ENCODE peak calls at places on chromosomes 3 and 15, in nine cellular contexts. Y, C, T, D, L, B, G, W and N are unnamed samples.

GRCh38 chr3:165446555-165446954 is 250.4 kb upstream of the SLITRK3 start:
- DNase-seq in G (no peak), C (no peak), T (no peak), Y (no peak), L (no peak), W (no peak), D (no peak), B (no peak), N (no peak)

GRCh38 chr3:171309906-171310359 is 150.3 kb downstream of the TNIK start:
- DNase-seq in C (no peak), W (no peak), L (no peak), B (peak), D (peak), T (peak), Y (no peak), G (no peak), N (peak)

GRCh38 chr3:190424478-190425439 is 24.9 kb downstream of the TMEM207 start:
- DNase-seq in W (no peak), Y (peak), C (peak), D (peak), L (no peak), T (peak), G (peak), B (peak), N (peak)

GRCh38 chr3:108511490-108511889 is 1.1 kb upstream of the MYH15 start:
- DNase-seq in G (no peak), B (no peak), W (no peak), C (no peak), D (no peak), T (no peak), L (no peak), Y (no peak), N (no peak)

GRCh38 chr15:82093325-82093724 is 47.5 kb upstream of the MEX3B start:
- DNase-seq in Y (no peak), T (no peak), G (no peak), D (no peak), B (no peak), W (no peak), L (no peak), C (no peak), N (no peak)

GRCh38 chr15:89898628-89899302 is 5.0 kb upstream of the AP3S2 start:
- DNase-seq in B (peak), L (no peak), G (no peak), T (no peak), D (peak), Y (peak), C (peak), W (no peak), N (peak)

GRCh38 chr15:40308844-40309189 is 1.1 kb upstream of the PLCB2 start:
- DNase-seq in L (no peak), Y (no peak), C (peak), G (peak), B (no peak), W (peak), D (no peak), T (no peak), N (no peak)

GRCh38 chr15:92623435-92623834 is 32.1 kb downstream of the FAM174B start:
- DNase-seq in C (no peak), L (no peak), G (no peak), Y (no peak), B (no peak), W (peak), D (no peak), T (no peak), N (peak)

GRCh38 chr15:94206463-94207167 is 24.7 kb upstream of the MCTP2 start:
- DNase-seq in B (no peak), C (no peak), L (no peak), W (no peak), Y (no peak), T (peak), D (no peak), G (no peak), N (peak)

GRCh38 chr3:150635526-150635925 is 32.4 kb downstream of the SELENOT start:
- DNase-seq in L (no peak), B (no peak), D (no peak), Y (no peak), W (no peak), G (no peak), T (no peak), C (peak), N (no peak)

GRCh38 chr3:168121175-168121853 is 25.6 kb upstream of the GOLIM4 start:
- DNase-seq in B (peak), Y (no peak), G (no peak), D (no peak), W (peak), L (no peak), C (no peak), T (no peak), N (no peak)

GRCh38 chr15:38555686-38556334 is 8.8 kb downstream of the RASGRP1 start:
- DNase-seq in G (no peak), W (no peak), Y (no peak), B (no peak), L (no peak), D (peak), T (peak), C (no peak), N (no peak)

GRCh38 chr3:184907941-184908649 is 96.1 kb downstream of the VPS8 start:
- DNase-seq in Y (peak), T (no peak), D (no peak), B (peak), G (no peak), L (peak), C (peak), W (no peak), N (no peak)

GRCh38 chr15:101122266-101122665 is 129.6 kb downstream of the CHSY1 start:
- DNase-seq in Y (no peak), T (no peak), B (no peak), L (no peak), D (no peak), C (no peak), G (no peak), W (no peak), N (no peak)

GRCh38 chr15:70016511-70016994 is 81.2 kb downstream of the TLE3 start:
- DNase-seq in B (no peak), T (no peak), G (no peak), C (no peak), Y (no peak), D (no peak), W (no peak), L (no peak), N (no peak)

GRCh38 chr3:27138005-27138404 is 231.2 kb downstream of the NEK10 start:
- DNase-seq in G (no peak), T (no peak), Y (peak), W (peak), D (no peak), C (peak), B (no peak), L (no peak), N (no peak)

GRCh38 chr3:15102256-15102655 is 3.3 kb upstream of the RBSN start:
- DNase-seq in G (peak), B (no peak), L (peak), T (no peak), Y (no peak), D (no peak), C (no peak), W (peak), N (peak)

GRCh38 chr3:13708301-13708700 is 159.4 kb downstream of the FBLN2 start:
- DNase-seq in Y (peak), T (no peak), L (peak), C (no peak), B (no peak), D (no peak), W (peak), G (peak), N (no peak)

DNA sequence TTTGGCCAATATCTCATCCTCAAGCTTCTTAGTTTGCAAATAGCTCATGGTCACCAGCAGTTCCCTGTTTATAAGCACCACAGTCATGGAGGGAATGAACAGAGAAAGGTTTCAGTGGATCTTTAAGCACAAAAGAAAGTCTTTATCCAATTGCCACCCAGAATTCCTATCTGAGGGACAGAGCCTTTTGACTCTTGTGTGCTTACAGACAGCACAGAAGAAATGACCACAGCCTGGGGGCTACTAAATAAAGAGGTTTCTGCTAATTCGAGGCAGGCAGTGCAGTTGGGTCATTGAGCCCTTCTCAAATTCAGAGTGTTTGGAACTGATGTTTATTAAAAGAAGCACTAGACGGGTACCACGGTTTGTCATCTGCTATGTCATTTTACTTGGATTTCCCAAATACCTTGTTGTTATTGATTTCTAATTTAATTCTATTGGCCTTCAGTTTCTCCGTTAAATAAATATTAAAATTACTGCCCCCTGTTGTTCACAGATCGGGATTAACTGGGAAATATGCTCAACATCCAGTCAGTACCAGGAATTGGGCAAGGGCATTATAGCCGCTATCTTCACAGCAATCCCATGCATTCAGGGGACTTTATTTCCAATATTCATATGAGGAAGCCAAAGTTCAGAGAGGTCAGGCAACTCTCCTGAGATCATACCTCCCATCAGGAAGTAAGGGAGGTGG is 3.6 kb downstream of the PRICKLE2 start:
- DNase-seq in G (no peak), D (no peak), L (no peak), B (no peak), C (no peak), T (no peak), W (no peak), Y (no peak), N (no peak)
- TF ChIP-seq CTCF in G (no peak), D (no peak), L (no peak), B (no peak), C (peak), T (peak), W (no peak), Y (no peak), N (no peak)

DNA sequence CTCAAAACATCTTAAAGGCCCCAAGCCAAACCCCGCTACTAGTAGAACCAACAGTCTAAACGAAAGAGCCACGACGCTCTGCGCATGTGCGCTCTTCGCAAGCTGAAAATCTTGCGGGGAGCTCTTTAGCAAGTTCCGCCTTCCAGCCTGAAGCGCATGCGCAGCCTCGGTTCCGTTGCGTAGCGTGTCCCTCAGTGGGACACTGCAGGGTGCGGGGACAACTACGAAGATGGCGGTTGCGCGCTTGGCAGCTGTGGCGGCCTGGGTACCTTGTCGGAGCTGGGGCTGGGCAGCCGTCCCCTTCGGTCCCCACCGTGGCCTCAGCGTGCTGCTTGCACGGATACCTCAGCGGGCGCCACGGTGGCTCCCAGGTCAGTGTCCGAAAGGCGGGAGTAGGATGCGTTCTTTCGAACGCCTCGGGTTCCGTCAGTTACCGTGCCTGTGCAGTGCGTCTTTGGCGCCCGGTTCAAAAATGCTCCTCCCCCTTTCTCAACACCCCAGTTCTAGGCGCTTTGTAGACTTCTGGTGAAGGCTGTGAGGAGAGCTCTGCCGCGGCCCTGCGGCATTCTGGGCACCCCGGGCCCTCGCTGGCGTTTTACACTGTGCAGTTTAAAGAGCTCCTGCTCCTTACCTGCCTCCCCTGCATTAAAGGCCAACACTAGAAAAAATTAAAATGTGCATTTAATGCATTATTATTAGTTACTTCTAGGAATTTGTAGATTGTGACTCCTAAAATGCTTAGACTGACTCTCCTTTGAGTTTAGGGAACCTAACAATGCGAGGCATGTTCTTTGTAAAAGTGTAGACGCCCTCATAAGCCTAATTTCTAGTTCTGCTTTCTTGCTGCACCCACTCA is at the start of gene ABHD10:
- DNase-seq in T (peak), W (peak), B (peak), Y (peak), D (peak), G (peak), C (peak), L (peak), N (peak)
- TF ChIP-seq CTCF in T (no peak), W (no peak), B (no peak), Y (no peak), D (no peak), G (no peak), C (no peak), L (no peak), N (no peak)

GRCh38 chr3:11665331-11665730 is 21.6 kb upstream of the VGLL4 start:
- DNase-seq in Y (no peak), L (no peak), W (no peak), T (no peak), D (no peak), C (no peak), G (no peak), B (no peak), N (no peak)

GRCh38 chr3:11660242-11660641 is 16.5 kb upstream of the VGLL4 start:
- DNase-seq in C (no peak), W (no peak), Y (no peak), B (no peak), D (no peak), G (no peak), L (peak), T (no peak), N (no peak)

GRCh38 chr3:11661052-11661656 is 17.4 kb upstream of the VGLL4 start:
- DNase-seq in B (no peak), D (no peak), W (no peak), L (peak), C (no peak), T (no peak), Y (peak), G (no peak), N (peak)

GRCh38 chr3:11661827-11662226 is 18.1 kb upstream of the VGLL4 start:
- DNase-seq in C (no peak), Y (no peak), B (no peak), W (no peak), L (peak), G (no peak), T (no peak), D (peak), N (peak)

GRCh38 chr3:11662392-11662990 is 18.8 kb upstream of the VGLL4 start:
- DNase-seq in W (no peak), C (peak), B (no peak), Y (no peak), L (no peak), G (no peak), D (no peak), T (no peak), N (no peak)
- TF ChIP-seq CTCF in W (no peak), C (peak), B (peak), Y (peak), L (no peak), G (no peak), D (peak), T (peak), N (peak)

DNA sequence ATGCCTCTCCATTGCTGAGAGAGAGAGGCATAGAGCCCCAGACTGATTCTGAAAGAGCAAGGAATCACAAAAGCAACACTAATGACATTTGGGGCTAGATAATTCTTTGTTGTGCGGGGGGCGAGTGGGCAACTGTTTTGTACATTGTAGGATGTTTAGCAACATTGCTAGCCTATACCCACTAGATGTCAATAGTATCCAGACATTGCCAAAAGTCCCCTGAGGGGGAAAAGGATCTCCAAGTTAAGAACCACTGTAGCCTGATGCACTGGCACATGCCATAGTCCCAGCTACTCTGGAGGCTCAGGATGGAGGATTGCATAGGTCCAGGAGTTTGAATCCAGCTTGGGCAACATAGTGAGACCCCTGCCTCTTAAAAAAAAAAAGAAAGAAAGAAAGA is 22.8 kb upstream of the GOLM2 start:
- DNase-seq in C (no peak), D (no peak), T (no peak), W (no peak), L (no peak), G (no peak), B (no peak), Y (no peak), N (no peak)
- TF ChIP-seq CTCF in C (peak), D (no peak), T (no peak), W (no peak), L (no peak), G (no peak), B (peak), Y (no peak), N (no peak)

GRCh38 chr15:59616390-59616789 is 4.8 kb downstream of the GCNT3 start:
- DNase-seq in C (peak), B (no peak), L (no peak), T (no peak), W (no peak), D (no peak), G (no peak), Y (no peak), N (no peak)
- TF ChIP-seq CTCF in C (peak), B (no peak), L (no peak), T (no peak), W (no peak), D (no peak), G (no peak), Y (no peak), N (no peak)

DNA sequence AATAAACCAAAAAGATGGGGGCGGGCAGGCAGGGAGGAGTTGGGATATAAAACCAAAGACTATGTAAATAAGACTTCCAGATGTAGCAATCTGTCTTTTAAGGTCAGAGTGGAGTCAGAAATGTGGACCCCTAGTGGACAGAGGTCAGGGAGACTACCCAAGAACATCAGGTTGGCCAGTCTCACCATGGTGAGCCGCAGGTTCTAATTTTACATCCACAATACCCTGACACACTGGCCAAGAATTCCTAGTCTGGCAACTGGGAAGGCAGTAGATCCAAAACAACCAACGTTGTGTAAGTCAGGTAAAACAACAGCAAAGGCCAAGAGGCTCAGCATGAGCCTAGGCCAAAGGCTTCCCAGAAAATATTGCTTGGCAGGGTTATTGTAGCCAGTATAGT is 203.4 kb downstream of the FOXP1 start:
- DNase-seq in T (no peak), L (no peak), C (peak), D (no peak), Y (no peak), W (no peak), G (no peak), B (no peak), N (no peak)
- TF ChIP-seq CTCF in T (no peak), L (no peak), C (peak), D (no peak), Y (peak), W (no peak), G (no peak), B (peak), N (no peak)

DNA sequence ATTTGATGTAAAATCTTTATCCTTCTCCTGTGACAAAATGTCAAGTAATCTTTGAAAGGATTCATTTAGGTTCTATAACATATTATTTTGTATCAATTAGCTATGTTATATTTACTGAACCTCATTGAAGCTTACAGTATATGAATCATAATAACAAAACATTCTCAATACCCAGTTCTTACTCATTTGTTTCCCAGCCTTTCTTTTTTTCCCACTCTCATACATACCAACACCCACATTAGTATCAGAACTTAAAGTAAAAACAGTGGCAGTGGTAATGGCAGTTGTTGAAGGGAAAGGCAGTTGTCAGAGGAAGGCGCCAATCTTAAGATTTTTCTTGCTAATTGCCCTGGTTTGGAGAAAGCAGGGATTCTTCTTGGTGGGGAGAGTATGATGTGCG is 33.2 kb upstream of the TRPC1 start:
- DNase-seq in W (no peak), L (no peak), G (no peak), C (no peak), D (no peak), Y (no peak), T (no peak), B (no peak), N (no peak)
- TF ChIP-seq CTCF in W (no peak), L (no peak), G (no peak), C (no peak), D (no peak), Y (no peak), T (no peak), B (no peak), N (no peak)

DNA sequence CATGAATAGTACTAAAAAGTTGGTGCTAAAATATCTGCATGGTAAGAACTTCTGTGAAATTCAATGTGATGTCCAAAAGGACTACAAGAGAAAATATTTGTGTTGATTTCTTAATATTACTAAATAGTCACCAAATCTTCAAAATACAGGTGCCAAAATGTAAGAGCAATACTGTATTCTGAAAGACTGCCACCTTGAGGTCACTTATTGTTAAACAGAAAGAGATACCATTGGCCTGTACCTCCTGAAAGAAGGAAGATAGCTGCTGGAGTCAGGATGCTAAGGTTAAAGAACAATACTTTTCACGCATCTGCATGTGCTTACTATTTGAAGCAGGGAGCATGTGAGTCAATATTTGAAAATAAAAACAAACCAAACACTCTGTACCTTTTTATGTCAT is 72.0 kb upstream of the LSAMP start:
- DNase-seq in W (no peak), B (no peak), L (no peak), Y (no peak), D (no peak), C (peak), T (no peak), G (no peak), N (no peak)
- TF ChIP-seq CTCF in W (no peak), B (peak), L (no peak), Y (peak), D (peak), C (peak), T (peak), G (no peak), N (peak)